ENCODE peak calls at places on chromosomes 2 and 18, in four cellular contexts. One of them, this sample, is unnamed.

GRCh38 chr2:150376627-150377335 is 110.7 kb downstream of the RND3 start:
- DNase-seq in right lobe of liver: peak
- DNase-seq in A549: peak
- DNase-seq in OCI-LY7: no peak
- DNase-seq in this sample: no peak

GRCh38 chr2:16005819-16006536 is 65.6 kb downstream of the MYCN start:
- DNase-seq in A549: peak
- DNase-seq in right lobe of liver: no peak
- DNase-seq in OCI-LY7: no peak
- DNase-seq in this sample: no peak

GRCh38 chr2:138421971-138422335 is 79.6 kb upstream of the SPOPL start:
- DNase-seq in A549: peak
- DNase-seq in OCI-LY7: no peak
- DNase-seq in right lobe of liver: no peak
- DNase-seq in this sample: peak

GRCh38 chr18:8516391-8517250 is 92.6 kb upstream of the RAB12 start:
- DNase-seq in A549: no peak
- DNase-seq in OCI-LY7: no peak
- DNase-seq in right lobe of liver: no peak
- DNase-seq in this sample: no peak

GRCh38 chr2:173760553-173760952 is 204.6 kb downstream of the SP3 start:
- DNase-seq in right lobe of liver: no peak
- DNase-seq in A549: no peak
- DNase-seq in OCI-LY7: no peak
- DNase-seq in this sample: no peak

GRCh38 chr18:8623549-8624106 is 14.4 kb downstream of the RAB12 start:
- DNase-seq in OCI-LY7: no peak
- DNase-seq in right lobe of liver: no peak
- DNase-seq in A549: no peak
- DNase-seq in this sample: no peak

GRCh38 chr2:240631561-240632290 is 6.4 kb downstream of the GPR35 start:
- DNase-seq in A549: no peak
- DNase-seq in OCI-LY7: no peak
- DNase-seq in right lobe of liver: peak
- DNase-seq in this sample: no peak

GRCh38 chr2:100632759-100633158 is 70.0 kb downstream of the PDCL3 start:
- DNase-seq in A549: no peak
- DNase-seq in OCI-LY7: no peak
- DNase-seq in right lobe of liver: no peak
- DNase-seq in this sample: no peak

GRCh38 chr2:162282765-162283425 is 35.6 kb downstream of the IFIH1 start:
- DNase-seq in A549: no peak
- DNase-seq in OCI-LY7: no peak
- DNase-seq in right lobe of liver: no peak
- DNase-seq in this sample: no peak

GRCh38 chr2:95289251-95289650 is 7.9 kb upstream of the KCNIP3 start:
- DNase-seq in A549: no peak
- DNase-seq in OCI-LY7: no peak
- DNase-seq in right lobe of liver: no peak
- DNase-seq in this sample: no peak

GRCh38 chr2:43459455-43459854 is 136.4 kb downstream of the THADA start:
- DNase-seq in right lobe of liver: no peak
- DNase-seq in OCI-LY7: no peak
- DNase-seq in A549: peak
- DNase-seq in this sample: no peak

GRCh38 chr2:8986327-8986976 is 17.0 kb downstream of the MBOAT2 start:
- DNase-seq in A549: peak
- DNase-seq in OCI-LY7: peak
- DNase-seq in right lobe of liver: no peak
- DNase-seq in this sample: no peak

GRCh38 chr2:177518754-177519153 is 126.2 kb downstream of the AGPS start:
- DNase-seq in OCI-LY7: no peak
- DNase-seq in right lobe of liver: no peak
- DNase-seq in A549: no peak
- DNase-seq in this sample: no peak

GRCh38 chr2:237859533-237860272 is at the start of gene RAMP1:
- DNase-seq in A549: no peak
- DNase-seq in OCI-LY7: no peak
- DNase-seq in right lobe of liver: no peak
- DNase-seq in this sample: no peak

GRCh38 chr2:127437781-127438726 is 19.8 kb downstream of the PROC start:
- DNase-seq in A549: no peak
- DNase-seq in OCI-LY7: no peak
- DNase-seq in right lobe of liver: peak
- DNase-seq in this sample: no peak

GRCh38 chr2:54508521-54508920 is 52.4 kb downstream of the SPTBN1 start:
- DNase-seq in right lobe of liver: no peak
- DNase-seq in A549: no peak
- DNase-seq in OCI-LY7: no peak
- DNase-seq in this sample: no peak

DNA sequence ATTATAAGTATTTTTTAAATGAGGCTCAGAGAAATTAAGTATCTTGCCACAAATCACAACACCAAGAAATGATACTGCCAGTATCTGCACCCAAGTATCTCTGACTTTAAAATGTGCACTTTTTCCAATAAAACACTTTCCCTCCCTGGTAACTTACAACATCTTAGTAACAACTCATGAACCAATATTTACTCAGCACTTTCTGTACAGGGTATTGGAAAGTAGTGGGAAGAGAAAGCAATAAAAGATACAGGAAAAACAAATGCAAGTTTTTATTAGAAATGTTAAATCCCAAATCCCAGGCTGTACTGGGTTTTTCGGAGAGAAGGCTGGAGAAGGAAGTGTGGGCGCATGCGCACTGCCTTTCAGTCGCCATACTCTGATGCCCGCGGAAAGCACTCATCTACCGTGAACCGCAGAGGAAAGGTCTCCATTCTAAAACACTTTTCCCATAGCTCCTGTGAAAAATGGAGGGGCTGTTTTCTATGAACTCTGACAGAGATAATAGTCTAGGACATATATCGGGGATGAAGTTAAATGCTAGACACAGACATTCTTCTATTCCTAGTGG is 52.1 kb downstream of the L3MBTL4 start:
- DNase-seq in OCI-LY7: no peak
- DNase-seq in A549: peak
- DNase-seq in right lobe of liver: no peak
- DNase-seq in this sample: no peak
- TF ChIP-seq CTCF in OCI-LY7: no peak
- TF ChIP-seq CTCF in A549: no peak
- TF ChIP-seq CTCF in right lobe of liver: no peak
- TF ChIP-seq CTCF in this sample: no peak

GRCh38 chr2:234969329-234970157 is 17.7 kb downstream of the SH3BP4 start:
- DNase-seq in A549: no peak
- DNase-seq in OCI-LY7: no peak
- DNase-seq in right lobe of liver: no peak
- DNase-seq in this sample: no peak
- H3K4me3 ChIP-seq in A549: no peak
- H3K4me3 ChIP-seq in OCI-LY7: no peak
- H3K4me3 ChIP-seq in right lobe of liver: no peak
- H3K4me3 ChIP-seq in this sample: no peak

DNA sequence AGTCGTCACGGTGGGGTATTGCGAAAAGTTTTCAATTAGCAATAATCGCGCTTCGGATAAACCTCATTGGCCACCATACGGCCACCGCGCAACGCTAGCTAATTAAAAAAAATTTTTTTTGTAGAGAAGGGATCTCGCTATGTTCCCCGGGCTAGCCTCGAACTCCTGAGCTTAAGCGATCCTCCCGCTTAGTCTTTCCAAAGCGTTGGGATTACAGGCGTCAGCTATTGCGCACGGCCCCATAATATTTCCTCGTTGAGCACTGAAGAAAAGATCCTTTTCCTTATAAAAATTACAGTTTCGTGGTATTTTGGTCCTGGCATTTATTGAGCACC is 759 bp upstream of the ACTR1B start:
- DNase-seq in A549: peak
- DNase-seq in right lobe of liver: no peak
- DNase-seq in OCI-LY7: no peak
- DNase-seq in this sample: no peak
- TF ChIP-seq CTCF in A549: no peak
- TF ChIP-seq CTCF in right lobe of liver: no peak
- TF ChIP-seq CTCF in OCI-LY7: no peak
- TF ChIP-seq CTCF in this sample: no peak

DNA sequence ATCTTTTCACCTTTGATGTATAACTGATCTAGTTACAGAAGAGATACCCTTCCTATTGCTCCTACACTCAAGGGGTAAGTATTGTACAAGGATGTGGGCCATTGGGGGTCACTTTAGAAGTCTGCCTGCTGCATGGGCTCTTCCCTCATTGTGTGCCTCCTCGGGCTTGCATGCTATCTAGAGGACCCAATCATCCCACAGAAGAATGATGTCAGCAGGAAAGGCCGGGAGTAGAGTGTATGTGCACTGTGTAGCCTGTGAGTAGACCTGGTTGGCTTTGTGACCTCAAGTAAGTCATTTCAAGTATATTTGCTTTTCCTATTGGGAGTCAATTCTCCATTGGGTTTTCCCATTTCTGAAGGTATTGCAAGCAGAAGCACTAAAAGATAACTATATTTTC is 129.5 kb upstream of the TRIB2 start:
- DNase-seq in A549: no peak
- DNase-seq in OCI-LY7: no peak
- DNase-seq in right lobe of liver: no peak
- DNase-seq in this sample: no peak
- H3K4me3 ChIP-seq in A549: no peak
- H3K4me3 ChIP-seq in OCI-LY7: no peak
- H3K4me3 ChIP-seq in right lobe of liver: no peak
- H3K4me3 ChIP-seq in this sample: no peak

DNA sequence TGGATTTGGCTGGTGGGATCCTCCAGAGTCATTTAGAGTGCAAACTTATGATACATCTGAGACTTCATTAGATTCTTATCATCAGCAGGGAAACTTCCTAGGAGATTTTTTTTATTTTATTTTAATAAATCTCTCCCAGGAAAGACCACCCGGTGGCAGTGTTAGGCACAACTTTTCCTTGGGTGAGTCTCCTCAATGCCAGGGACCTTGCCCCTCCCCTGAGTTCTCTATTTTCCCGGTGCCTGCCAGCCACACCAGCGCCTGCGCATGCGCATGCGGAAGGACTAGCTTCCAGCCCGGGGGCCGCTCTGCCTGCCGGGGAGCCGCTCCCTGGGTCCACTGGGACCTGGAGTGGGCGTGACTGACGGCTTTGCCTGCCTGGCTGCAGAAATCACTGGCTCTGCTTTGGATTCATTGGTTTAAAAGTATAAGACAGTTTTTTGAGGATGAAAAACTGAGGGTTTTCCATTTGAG is 86.6 kb downstream of the TMEM182 start:
- DNase-seq in A549: peak
- DNase-seq in OCI-LY7: no peak
- DNase-seq in right lobe of liver: peak
- DNase-seq in this sample: peak
- TF ChIP-seq CTCF in A549: peak
- TF ChIP-seq CTCF in OCI-LY7: peak
- TF ChIP-seq CTCF in right lobe of liver: no peak
- TF ChIP-seq CTCF in this sample: peak

GRCh38 chr2:182117203-182117602 is 131.6 kb downstream of the PPP1R1C start:
- DNase-seq in OCI-LY7: no peak
- DNase-seq in right lobe of liver: no peak
- DNase-seq in A549: no peak
- DNase-seq in this sample: no peak

GRCh38 chr2:182110326-182110725 is 124.7 kb downstream of the PPP1R1C start:
- DNase-seq in OCI-LY7: no peak
- DNase-seq in A549: no peak
- DNase-seq in right lobe of liver: no peak
- DNase-seq in this sample: no peak

GRCh38 chr2:182115258-182115657 is 129.6 kb downstream of the PPP1R1C start:
- DNase-seq in A549: no peak
- DNase-seq in right lobe of liver: no peak
- DNase-seq in OCI-LY7: no peak
- DNase-seq in this sample: no peak

DNA sequence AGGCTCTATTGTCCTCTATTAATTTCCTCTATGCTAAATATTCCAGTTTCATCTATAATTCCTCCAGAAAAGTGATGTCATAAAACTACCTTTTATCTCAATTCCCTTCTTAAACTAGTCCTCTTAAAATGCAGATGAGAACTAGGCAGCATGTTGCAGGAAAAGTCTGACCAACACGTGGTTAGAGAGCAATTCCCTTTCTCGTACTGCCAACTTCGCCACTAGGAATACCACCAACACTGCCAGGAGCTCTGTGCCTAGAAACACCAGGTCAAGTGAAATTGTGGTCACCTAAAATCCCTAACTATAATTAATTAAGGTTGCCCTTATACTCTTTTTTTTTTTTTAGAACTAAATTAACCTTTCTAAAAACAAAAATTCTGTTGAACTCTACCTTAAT is 127.7 kb downstream of the PPP1R1C start:
- DNase-seq in OCI-LY7: no peak
- DNase-seq in A549: no peak
- DNase-seq in right lobe of liver: no peak
- DNase-seq in this sample: no peak
- H3K4me3 ChIP-seq in OCI-LY7: no peak
- H3K4me3 ChIP-seq in A549: no peak
- H3K4me3 ChIP-seq in right lobe of liver: no peak
- H3K4me3 ChIP-seq in this sample: no peak